ENCODE peak calls at places on chromosomes 13 and 19, in ten cellular contexts. Z, S, O, T, A, E, F, B, H and U are unnamed samples. For H3K4me1, the result is how much of the 10 kb centered on the place peaks cover.

GRCh38 chr13:110885966-110886365 is 28.9 kb downstream of the ANKRD10 start:
- DNase-seq in Z (no peak), S (no peak), O (peak), T (peak), A (peak), E (no peak), F (no peak), B (no peak), H (no peak), U (no peak)

GRCh38 chr13:25738797-25739196 is 313.0 kb downstream of the SHISA2 start:
- DNase-seq in Z (no peak), S (no peak), O (no peak), T (no peak), A (no peak), E (no peak), F (peak), B (no peak), H (no peak), U (no peak)

GRCh38 chr19:2454199-2454961 is 2.4 kb downstream of the LMNB2 start:
- DNase-seq in Z (no peak), S (no peak), O (no peak), T (no peak), A (no peak), E (no peak), F (no peak), B (no peak), H (no peak), U (no peak)

GRCh38 chr13:34303346-34303745 is 485.4 kb downstream of the RFC3 start:
- DNase-seq in Z (no peak), S (no peak), O (no peak), T (no peak), A (no peak), E (no peak), F (no peak), B (no peak), H (no peak), U (no peak)

GRCh38 chr19:12778020-12778904 is 2.9 kb upstream of the HOOK2 start:
- DNase-seq in Z (peak), S (peak), O (peak), T (peak), A (peak), E (peak), F (no peak), B (peak), H (peak), U (peak)

GRCh38 chr13:106143392-106143791 is 392.1 kb downstream of the EFNB2 start:
- DNase-seq in Z (no peak), S (no peak), O (no peak), T (no peak), A (no peak), E (no peak), F (no peak), B (no peak), H (no peak), U (no peak)

GRCh38 chr13:34011552-34012085 is 193.7 kb downstream of the RFC3 start:
- DNase-seq in Z (no peak), S (no peak), O (no peak), T (peak), A (no peak), E (no peak), F (no peak), B (no peak), H (no peak), U (no peak)

GRCh38 chr13:23558675-23559536 is 11.3 kb upstream of the TNFRSF19 start:
- DNase-seq in Z (peak), S (no peak), O (peak), T (no peak), A (no peak), E (peak), F (no peak), B (peak), H (no peak), U (no peak)

GRCh38 chr13:25067054-25067453 is 28.9 kb upstream of the PABPC3 start:
- DNase-seq in Z (no peak), S (no peak), O (peak), T (peak), A (no peak), E (no peak), F (no peak), B (no peak), H (no peak), U (no peak)

GRCh38 chr19:939439-939838 is 13.6 kb downstream of the ARID3A start:
- DNase-seq in Z (no peak), S (no peak), O (no peak), T (no peak), A (no peak), E (no peak), F (no peak), B (no peak), H (no peak), U (no peak)

GRCh38 chr13:45372189-45373115 is 31.5 kb upstream of the TPT1 start:
- DNase-seq in Z (no peak), S (no peak), O (no peak), T (no peak), A (peak), E (no peak), F (no peak), B (no peak), H (no peak), U (no peak)

DNA sequence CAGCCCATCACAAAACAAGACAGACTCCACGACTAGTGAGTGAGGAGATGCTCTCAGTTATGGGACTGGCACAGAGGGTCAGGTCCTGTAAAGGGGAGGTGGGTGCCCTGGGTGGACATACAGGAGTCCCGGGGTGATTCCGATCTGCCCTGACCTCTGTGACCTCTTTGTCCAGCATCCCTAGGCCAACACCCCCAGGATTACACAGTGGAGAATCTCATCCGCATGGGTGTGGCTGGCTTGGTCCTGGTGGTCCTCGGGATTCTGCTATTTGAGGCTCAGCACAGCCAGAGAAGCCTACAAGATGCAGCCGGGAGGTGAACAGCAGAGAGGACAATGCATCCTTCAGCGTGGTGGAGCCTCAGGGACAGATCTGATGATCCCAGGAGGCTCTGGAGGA is 6.4 kb upstream of the LILRA1 start:
- DNase-seq in Z (no peak), S (no peak), O (no peak), T (no peak), A (no peak), E (no peak), F (no peak), B (no peak), H (no peak), U (no peak)
- H3K4me1 ChIP-seq in Z (under half), S (under half), O (under half), T (under half), A (under half), E (under half), F (under half), B (under half), H (under half), U (under half)

GRCh38 chr19:30202060-30202600 is 170.1 kb upstream of the ZNF536 start:
- DNase-seq in Z (no peak), S (no peak), O (no peak), T (no peak), A (peak), E (no peak), F (peak), B (no peak), H (no peak), U (no peak)
- H3K4me1 ChIP-seq in Z (under half), S (under half), O (under half), T (under half), A (under half), E (under half), F (under half), B (under half), H (under half), U (under half)

DNA sequence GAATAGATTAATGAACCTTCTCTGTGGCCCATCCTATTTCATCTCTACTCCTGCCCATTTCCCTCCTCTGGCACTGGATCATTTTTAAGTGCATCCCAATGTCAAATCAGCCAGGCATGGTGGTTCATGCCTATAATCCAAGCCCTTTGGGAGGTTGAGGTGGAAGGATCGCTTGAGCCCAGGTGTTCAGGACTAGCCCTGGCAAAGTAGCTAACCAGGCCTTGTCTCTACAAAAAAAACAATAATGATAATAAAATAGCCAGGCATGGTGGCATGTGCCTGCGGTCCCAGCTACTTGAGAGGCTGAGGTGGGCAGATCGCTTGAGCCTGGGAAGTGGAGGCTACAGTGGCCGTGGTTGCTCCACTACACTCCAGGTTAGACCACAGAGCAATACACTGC is 517.0 kb downstream of the MYO16 start:
- DNase-seq in Z (no peak), S (no peak), O (no peak), T (no peak), A (no peak), E (no peak), F (no peak), B (no peak), H (no peak), U (no peak)
- H3K4me1 ChIP-seq in Z (under half), S (under half), O (under half), T (under half), A (under half), E (under half), F (under half), B (under half), H (under half), U (under half)

GRCh38 chr19:38669532-38669931 is 22.1 kb downstream of the ACTN4 start:
- DNase-seq in Z (no peak), S (peak), O (no peak), T (no peak), A (no peak), E (no peak), F (no peak), B (no peak), H (peak), U (no peak)
- H3K4me1 ChIP-seq in Z (half or more), S (half or more), O (under half), T (under half), A (under half), E (under half), F (half or more), B (half or more), H (half or more), U (half or more)

GRCh38 chr19:16076154-16076957 is at the start of gene TPM4:
- DNase-seq in Z (peak), S (peak), O (peak), T (peak), A (peak), E (peak), F (peak), B (peak), H (peak), U (peak)
- H3K4me1 ChIP-seq in Z (half or more), S (half or more), O (under half), T (under half), A (under half), E (under half), F (half or more), B (half or more), H (half or more), U (under half)